ENCODE peak calls at places on chromosomes 16 and 17, in nine cellular contexts. O is mucosa of descending colon, Q is lung, B is bronchial epithelial cell, M is adrenal gland, W is uterus, J is upper lobe of right lung, F is esophagus squamous epithelium, L is ascending aorta. C is an unnamed sample.

GRCh38 chr17:47966079-47966519 is 4.8 kb upstream of the CDK5RAP3 start:
- DNase-seq in O (peak), Q (no peak), B (no peak), M (no peak), W (peak), J (no peak), F (no peak), L (no peak), C (no peak)

GRCh38 chr16:3793161-3793576 is 75.8 kb upstream of the TRAP1 start:
- DNase-seq in O (no peak), Q (peak), B (peak), M (no peak), W (no peak), J (no peak), F (no peak), L (no peak), C (no peak)

GRCh38 chr17:13531701-13532100 is 70.0 kb downstream of the HS3ST3A1 start:
- DNase-seq in O (no peak), Q (no peak), B (peak), M (no peak), W (no peak), J (no peak), F (no peak), L (no peak), C (no peak)

GRCh38 chr17:66398617-66399016 is 96.2 kb downstream of the PRKCA start:
- DNase-seq in O (no peak), Q (no peak), B (no peak), M (no peak), W (no peak), J (no peak), F (no peak), L (no peak), C (no peak)

GRCh38 chr17:79083191-79083971 is 8.8 kb downstream of the ENGASE start:
- DNase-seq in O (no peak), Q (no peak), B (no peak), M (no peak), W (no peak), J (no peak), F (no peak), L (no peak), C (no peak)

GRCh38 chr17:50618941-50619340 is 15.7 kb upstream of the ABCC3 start:
- DNase-seq in O (no peak), Q (no peak), B (peak), M (peak), W (no peak), J (no peak), F (no peak), L (no peak), C (no peak)

GRCh38 chr17:40501499-40501911 is at the start of gene TNS4:
- DNase-seq in O (peak), Q (no peak), B (peak), M (no peak), W (no peak), J (no peak), F (no peak), L (no peak), C (no peak)

GRCh38 chr16:88008835-88009234 is 57.6 kb downstream of the BANP start:
- DNase-seq in O (no peak), Q (no peak), B (no peak), M (no peak), W (no peak), J (no peak), F (no peak), L (no peak), C (no peak)

GRCh38 chr16:49492896-49493620 is 119.5 kb downstream of the C16orf78 start:
- DNase-seq in O (no peak), Q (no peak), B (no peak), M (no peak), W (no peak), J (peak), F (no peak), L (no peak), C (no peak)

GRCh38 chr16:49491736-49492089 is 118.1 kb downstream of the C16orf78 start:
- DNase-seq in O (no peak), Q (no peak), B (peak), M (peak), W (peak), J (peak), F (no peak), L (no peak), C (no peak)

GRCh38 chr16:49491111-49491670 is 117.6 kb downstream of the C16orf78 start:
- DNase-seq in O (no peak), Q (no peak), B (no peak), M (no peak), W (no peak), J (peak), F (no peak), L (no peak), C (no peak)

GRCh38 chr16:49493836-49494235 is 120.2 kb downstream of the C16orf78 start:
- DNase-seq in O (no peak), Q (no peak), B (no peak), M (no peak), W (no peak), J (peak), F (no peak), L (no peak), C (no peak)

GRCh38 chr16:49492090-49492801 is 118.6 kb downstream of the C16orf78 start:
- DNase-seq in O (peak), Q (no peak), B (no peak), M (peak), W (peak), J (peak), F (no peak), L (no peak), C (no peak)
- H3K4me3 ChIP-seq in O (no peak), Q (no peak), B (no peak), M (no peak), W (no peak), J (peak), F (peak), L (peak), C (no peak)

DNA sequence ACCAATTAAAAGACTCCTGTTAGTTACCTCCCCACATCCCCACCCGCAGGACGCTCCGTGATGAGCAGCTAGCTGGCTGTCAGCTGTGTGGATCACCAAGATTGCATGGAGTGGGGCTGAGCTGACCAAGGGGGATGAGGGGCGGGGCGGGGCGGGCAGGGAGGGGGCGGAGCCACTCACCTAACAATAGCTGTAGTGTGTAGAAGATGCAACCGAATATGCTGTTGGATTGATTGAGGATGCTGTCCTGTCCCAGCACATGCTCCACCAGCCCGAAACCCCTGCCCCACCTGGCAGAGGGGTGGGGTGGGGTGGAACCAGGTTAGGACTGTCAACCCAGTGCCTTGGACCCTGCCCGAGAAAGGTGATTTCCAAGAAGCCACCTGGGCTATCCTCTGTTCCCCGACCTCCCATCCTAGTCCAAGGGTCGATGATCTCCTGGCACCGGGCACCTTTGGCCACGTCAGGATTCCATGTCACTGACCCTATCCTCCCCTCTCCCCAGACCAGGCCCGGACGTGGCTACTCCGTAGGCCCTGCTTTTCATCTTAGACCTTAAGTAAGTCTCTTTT is 1.4 kb downstream of the VKORC1 start:
- DNase-seq in O (no peak), Q (no peak), B (no peak), M (no peak), W (no peak), J (no peak), F (no peak), L (no peak), C (no peak)
- H3K4me3 ChIP-seq in O (no peak), Q (no peak), B (peak), M (no peak), W (no peak), J (peak), F (peak), L (peak), C (peak)

DNA sequence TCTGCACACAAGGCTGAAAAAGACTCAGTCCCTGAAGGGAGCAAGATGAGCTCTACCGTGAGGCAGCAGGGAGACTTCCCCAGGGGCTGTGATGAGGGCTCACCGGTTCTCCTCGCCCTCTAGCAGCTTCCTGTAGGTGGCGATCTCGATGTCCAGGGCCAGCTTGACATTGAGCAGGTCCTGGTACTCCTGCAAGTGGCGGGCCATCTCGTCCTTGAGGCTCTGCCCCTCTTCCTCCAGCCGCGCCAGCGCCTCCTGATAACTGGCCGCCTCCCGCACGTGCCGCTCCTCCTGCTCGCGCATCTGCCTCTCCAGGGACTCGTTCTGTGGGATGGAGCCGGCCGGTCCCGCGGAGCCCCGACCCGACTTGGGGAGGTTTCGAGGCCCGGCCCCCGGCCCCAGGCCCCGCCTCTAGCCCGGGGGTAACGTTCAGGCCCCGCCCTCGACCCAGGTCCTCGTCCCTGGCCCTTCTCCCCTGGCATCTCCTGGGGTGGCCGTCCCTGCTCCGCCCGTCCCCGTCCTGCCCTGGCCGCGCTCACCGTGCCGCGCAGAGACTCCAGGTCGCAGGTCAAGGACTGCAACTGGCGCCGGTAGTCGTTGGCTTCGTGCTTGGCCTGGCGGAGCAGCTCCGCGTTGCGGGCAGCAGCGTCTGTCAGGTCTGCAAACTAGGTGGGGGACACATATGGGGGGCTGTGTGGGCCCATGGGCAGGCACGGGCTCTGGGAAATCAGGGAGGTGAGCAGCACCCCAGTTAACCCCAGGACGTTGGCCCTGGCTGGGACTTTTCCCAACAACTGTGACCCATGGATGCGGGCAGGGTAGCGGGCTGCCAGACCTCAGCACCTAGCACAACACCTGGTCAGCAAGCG is 3.9 kb downstream of the GFAP start:
- DNase-seq in O (peak), Q (peak), B (peak), M (peak), W (peak), J (peak), F (no peak), L (no peak), C (no peak)
- H3K4me3 ChIP-seq in O (no peak), Q (no peak), B (peak), M (no peak), W (no peak), J (peak), F (peak), L (no peak), C (no peak)

GRCh38 chr17:72115789-72116520 is 4.9 kb upstream of the SOX9 start:
- DNase-seq in O (no peak), Q (no peak), B (no peak), M (no peak), W (no peak), J (no peak), F (no peak), L (no peak), C (no peak)
- H3K4me3 ChIP-seq in O (no peak), Q (no peak), B (no peak), M (no peak), W (no peak), J (no peak), F (peak), L (no peak), C (no peak)

GRCh38 chr16:830871-831570 is 30.5 kb upstream of the GNG13 start:
- DNase-seq in O (no peak), Q (no peak), B (no peak), M (no peak), W (no peak), J (no peak), F (no peak), L (no peak), C (no peak)
- H3K4me3 ChIP-seq in O (no peak), Q (no peak), B (no peak), M (no peak), W (no peak), J (no peak), F (no peak), L (no peak), C (no peak)

GRCh38 chr16:66272461-66272860 is 94.0 kb upstream of the CDH5 start:
- DNase-seq in O (no peak), Q (no peak), B (no peak), M (no peak), W (no peak), J (no peak), F (no peak), L (no peak), C (no peak)

GRCh38 chr16:66273036-66273435 is 93.5 kb upstream of the CDH5 start:
- DNase-seq in O (no peak), Q (no peak), B (no peak), M (no peak), W (no peak), J (no peak), F (no peak), L (no peak), C (no peak)

GRCh38 chr16:66269631-66270332 is 96.7 kb upstream of the CDH5 start:
- DNase-seq in O (no peak), Q (no peak), B (no peak), M (no peak), W (no peak), J (no peak), F (no peak), L (no peak), C (no peak)

GRCh38 chr16:66271074-66272060 is 95.1 kb upstream of the CDH5 start:
- DNase-seq in O (no peak), Q (no peak), B (peak), M (no peak), W (no peak), J (no peak), F (no peak), L (no peak), C (no peak)

DNA sequence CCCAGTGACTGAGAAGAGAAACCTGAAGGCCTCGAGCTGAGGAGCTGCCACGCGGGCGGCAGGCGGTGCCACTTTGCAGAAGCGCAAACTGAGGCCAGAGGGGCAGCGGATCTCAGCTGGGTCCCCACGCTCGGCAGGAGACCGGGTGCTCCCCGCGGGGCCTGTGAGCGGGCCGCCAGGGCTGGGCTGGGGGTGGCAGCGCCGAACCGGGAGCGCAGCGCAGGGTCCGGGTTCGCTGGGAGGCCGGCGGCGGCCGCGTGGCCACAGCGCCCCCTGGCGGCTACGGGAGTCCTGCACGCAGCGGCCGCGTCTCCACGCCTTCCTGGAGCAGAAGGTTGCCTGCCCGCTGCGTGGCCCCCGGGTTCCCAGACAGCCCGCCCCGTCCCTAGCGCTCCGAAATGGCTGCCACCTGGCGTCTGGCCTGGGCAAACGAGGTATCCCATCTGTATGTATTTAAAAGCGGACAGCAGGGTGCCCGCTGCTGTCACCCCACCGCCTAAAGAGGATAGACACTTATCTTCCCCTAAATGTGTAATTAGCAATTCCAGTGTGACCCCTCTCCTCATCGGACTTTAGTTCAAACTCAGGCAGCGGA is 96.1 kb upstream of the CDH5 start:
- DNase-seq in O (peak), Q (peak), B (no peak), M (peak), W (peak), J (peak), F (no peak), L (no peak), C (no peak)
- H3K4me3 ChIP-seq in O (no peak), Q (no peak), B (no peak), M (no peak), W (peak), J (peak), F (peak), L (peak), C (peak)

DNA sequence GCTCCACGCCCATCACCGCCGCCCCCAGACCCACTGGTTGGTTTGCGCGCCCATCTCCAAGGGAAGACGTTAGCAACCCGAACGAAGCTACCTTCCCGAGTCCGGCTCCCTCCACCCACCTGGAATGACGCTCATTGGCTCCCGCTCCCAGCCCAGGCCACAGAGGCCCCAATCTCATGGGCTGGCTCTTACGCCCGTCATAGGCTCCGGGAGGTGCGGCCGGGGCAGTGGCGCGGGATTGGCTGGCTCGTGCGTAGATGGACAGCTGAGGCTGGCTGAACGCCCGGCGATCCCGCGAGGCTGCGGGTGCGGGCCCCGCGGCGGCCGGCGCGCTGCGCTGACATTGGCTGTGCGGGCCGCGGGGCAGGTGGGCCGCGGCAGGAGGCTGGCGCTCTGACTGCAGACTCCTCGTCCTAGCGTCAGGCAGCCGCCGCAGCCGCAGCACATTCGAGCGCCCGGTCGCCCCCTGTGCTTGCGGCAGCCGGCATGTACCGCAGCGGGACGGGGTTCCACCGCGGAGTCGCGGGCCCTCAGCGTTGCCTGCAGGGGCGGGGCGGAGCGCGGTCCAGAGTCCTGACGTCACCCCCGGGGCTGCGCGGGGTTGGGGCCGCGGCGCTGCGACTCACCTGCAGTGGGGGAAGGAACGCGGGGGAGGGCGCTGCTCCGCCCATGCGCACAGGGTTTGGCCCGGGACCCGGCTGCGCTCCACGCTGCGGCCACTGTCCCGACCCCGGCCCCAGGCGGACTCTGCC is 453 bp upstream of the MYH10 start:
- DNase-seq in O (peak), Q (peak), B (peak), M (peak), W (peak), J (peak), F (peak), L (peak), C (peak)
- H3K4me3 ChIP-seq in O (peak), Q (peak), B (peak), M (peak), W (peak), J (peak), F (peak), L (peak), C (peak)

GRCh38 chr17:49571283-49571682 is 4.4 kb upstream of the NXPH3 start:
- DNase-seq in O (no peak), Q (no peak), B (no peak), M (no peak), W (no peak), J (no peak), F (no peak), L (no peak), C (no peak)
- H3K4me3 ChIP-seq in O (no peak), Q (no peak), B (no peak), M (no peak), W (no peak), J (no peak), F (no peak), L (no peak), C (no peak)

GRCh38 chr16:27639588-27640276 is 89.8 kb downstream of the KATNIP start:
- DNase-seq in O (peak), Q (no peak), B (peak), M (no peak), W (no peak), J (no peak), F (no peak), L (no peak), C (peak)
- H3K4me3 ChIP-seq in O (no peak), Q (no peak), B (no peak), M (no peak), W (no peak), J (no peak), F (no peak), L (no peak), C (no peak)